ENCODE peak calls at places on chromosomes 1 and 21, in nine cellular contexts. One of them, this sample, is unnamed.

GRCh38 chr1:90730247-90731022 is 13.3 kb upstream of the BARHL2 start:
- DNase-seq in NCI-H510A: no peak
- DNase-seq in DMS79: no peak
- DNase-seq in H7: peak; percentile 72
- DNase-seq in memory B cell: no peak
- DNase-seq in GM13976: peak; percentile 23
- DNase-seq in anterior cingulate cortex: no peak
- DNase-seq in Caki2: no peak
- DNase-seq in B cell: peak; percentile 35
- DNase-seq in this sample: no peak

GRCh38 chr1:4786061-4786460 is 131.7 kb downstream of the AJAP1 start:
- DNase-seq in NCI-H510A: no peak
- DNase-seq in DMS79: peak; percentile 76
- DNase-seq in H7: no peak
- DNase-seq in memory B cell: no peak
- DNase-seq in GM13976: no peak
- DNase-seq in anterior cingulate cortex: no peak
- DNase-seq in Caki2: no peak
- DNase-seq in B cell: no peak
- DNase-seq in this sample: no peak

GRCh38 chr1:217089239-217090014 is 366.2 kb upstream of the ESRRG start:
- DNase-seq in NCI-H510A: peak; percentile 28
- DNase-seq in DMS79: no peak
- DNase-seq in H7: peak; percentile 52
- DNase-seq in memory B cell: no peak
- DNase-seq in GM13976: peak; percentile 16
- DNase-seq in anterior cingulate cortex: peak; percentile 59
- DNase-seq in Caki2: peak; percentile 83
- DNase-seq in B cell: no peak
- DNase-seq in this sample: no peak

GRCh38 chr21:46662367-46662654 is 26.8 kb downstream of the PRMT2 start:
- DNase-seq in NCI-H510A: no peak
- DNase-seq in DMS79: no peak
- DNase-seq in H7: no peak
- DNase-seq in memory B cell: no peak
- DNase-seq in GM13976: no peak
- DNase-seq in anterior cingulate cortex: no peak
- DNase-seq in Caki2: no peak
- DNase-seq in B cell: no peak
- DNase-seq in this sample: no peak

GRCh38 chr1:67166196-67166595 is at the start of gene IL23R:
- DNase-seq in NCI-H510A: no peak
- DNase-seq in DMS79: no peak
- DNase-seq in H7: no peak
- DNase-seq in memory B cell: no peak
- DNase-seq in GM13976: peak; percentile 60
- DNase-seq in anterior cingulate cortex: no peak
- DNase-seq in Caki2: no peak
- DNase-seq in B cell: no peak
- DNase-seq in this sample: peak; percentile 93

GRCh38 chr21:18164933-18165332 is 79.7 kb upstream of the CHODL start:
- DNase-seq in NCI-H510A: no peak
- DNase-seq in DMS79: no peak
- DNase-seq in H7: no peak
- DNase-seq in memory B cell: no peak
- DNase-seq in GM13976: no peak
- DNase-seq in anterior cingulate cortex: no peak
- DNase-seq in Caki2: no peak
- DNase-seq in B cell: no peak
- DNase-seq in this sample: peak; percentile 9

GRCh38 chr1:221494670-221495069 is 247.2 kb downstream of the DUSP10 start:
- DNase-seq in NCI-H510A: no peak
- DNase-seq in DMS79: no peak
- DNase-seq in H7: no peak
- DNase-seq in memory B cell: no peak
- DNase-seq in GM13976: no peak
- DNase-seq in anterior cingulate cortex: no peak
- DNase-seq in Caki2: no peak
- DNase-seq in B cell: no peak
- DNase-seq in this sample: no peak

GRCh38 chr1:208112380-208112779 is 131.8 kb downstream of the PLXNA2 start:
- DNase-seq in NCI-H510A: no peak
- DNase-seq in DMS79: no peak
- DNase-seq in H7: no peak
- DNase-seq in memory B cell: no peak
- DNase-seq in GM13976: no peak
- DNase-seq in anterior cingulate cortex: no peak
- DNase-seq in Caki2: no peak
- DNase-seq in B cell: no peak
- DNase-seq in this sample: no peak

GRCh38 chr1:217521317-217521716 is 109.6 kb downstream of the GPATCH2 start:
- DNase-seq in NCI-H510A: no peak
- DNase-seq in DMS79: no peak
- DNase-seq in H7: no peak
- DNase-seq in memory B cell: no peak
- DNase-seq in GM13976: no peak
- DNase-seq in anterior cingulate cortex: no peak
- DNase-seq in Caki2: no peak
- DNase-seq in B cell: no peak
- DNase-seq in this sample: no peak

GRCh38 chr1:31934706-31935629 is 3.2 kb downstream of the PTP4A2 start:
- DNase-seq in NCI-H510A: no peak
- DNase-seq in DMS79: no peak
- DNase-seq in H7: no peak
- DNase-seq in memory B cell: no peak
- DNase-seq in GM13976: no peak
- DNase-seq in anterior cingulate cortex: no peak
- DNase-seq in Caki2: peak; percentile 38
- DNase-seq in B cell: no peak
- DNase-seq in this sample: peak; percentile 49